ENCODE peak calls at places on chromosomes 13 and 19, in seven cellular contexts. One of them, this sample, is unnamed.
A peak's percentile ranks its signal among the peaks of the same experiment; 100 is the strongest.

GRCh38 chr13:86445584-86446140 is 646.4 kb upstream of the SLITRK6 start:
- DNase-seq in HCT116: no peak
- DNase-seq in esophagus squamous epithelium: no peak
- DNase-seq in IMR-90: no peak
- DNase-seq in H1: no peak
- DNase-seq in breast epithelium: no peak
- DNase-seq in suprapubic skin: no peak
- DNase-seq in this sample: no peak

GRCh38 chr19:16330368-16330801 is 5.8 kb downstream of the KLF2 start:
- DNase-seq in HCT116: peak; percentile 88
- DNase-seq in esophagus squamous epithelium: peak; percentile 57
- DNase-seq in IMR-90: peak; percentile 90
- DNase-seq in H1: no peak
- DNase-seq in breast epithelium: no peak
- DNase-seq in suprapubic skin: peak; percentile 91
- DNase-seq in this sample: no peak

GRCh38 chr19:30028992-30029343 is 86.9 kb downstream of the URI1 start:
- DNase-seq in HCT116: no peak
- DNase-seq in esophagus squamous epithelium: no peak
- DNase-seq in IMR-90: no peak
- DNase-seq in H1: no peak
- DNase-seq in breast epithelium: no peak
- DNase-seq in suprapubic skin: no peak
- DNase-seq in this sample: no peak

GRCh38 chr19:34501339-34502320 is 20.1 kb downstream of the WTIP start:
- DNase-seq in HCT116: peak; percentile 69
- DNase-seq in esophagus squamous epithelium: no peak
- DNase-seq in IMR-90: peak; percentile 86
- DNase-seq in H1: peak; percentile 100
- DNase-seq in breast epithelium: peak; percentile 79
- DNase-seq in suprapubic skin: peak; percentile 93
- DNase-seq in this sample: peak; percentile 93

GRCh38 chr13:102651392-102651791 is 43.5 kb downstream of the METTL21C start:
- DNase-seq in HCT116: no peak
- DNase-seq in esophagus squamous epithelium: no peak
- DNase-seq in IMR-90: peak; percentile 61
- DNase-seq in H1: no peak
- DNase-seq in breast epithelium: no peak
- DNase-seq in suprapubic skin: no peak
- DNase-seq in this sample: no peak

GRCh38 chr13:31957772-31958171 is 73.8 kb upstream of the FRY start:
- DNase-seq in HCT116: no peak
- DNase-seq in esophagus squamous epithelium: no peak
- DNase-seq in IMR-90: no peak
- DNase-seq in H1: no peak
- DNase-seq in breast epithelium: no peak
- DNase-seq in suprapubic skin: no peak
- DNase-seq in this sample: no peak

GRCh38 chr13:31116224-31116623 is 45.5 kb downstream of the HSPH1 start:
- DNase-seq in HCT116: no peak
- DNase-seq in esophagus squamous epithelium: no peak
- DNase-seq in IMR-90: no peak
- DNase-seq in H1: no peak
- DNase-seq in breast epithelium: no peak
- DNase-seq in suprapubic skin: no peak
- DNase-seq in this sample: no peak

GRCh38 chr19:2038284-2039081 is 12.6 kb downstream of the MKNK2 start:
- DNase-seq in HCT116: no peak
- DNase-seq in esophagus squamous epithelium: no peak
- DNase-seq in IMR-90: no peak
- DNase-seq in H1: peak; percentile 44
- DNase-seq in breast epithelium: no peak
- DNase-seq in suprapubic skin: peak; percentile 67
- DNase-seq in this sample: no peak

GRCh38 chr19:18464646-18465045 is 26.7 kb upstream of the ISYNA1 start:
- DNase-seq in HCT116: no peak
- DNase-seq in esophagus squamous epithelium: no peak
- DNase-seq in IMR-90: peak; percentile 97
- DNase-seq in H1: no peak
- DNase-seq in breast epithelium: peak; percentile 77
- DNase-seq in suprapubic skin: peak; percentile 91
- DNase-seq in this sample: peak; percentile 76

GRCh38 chr19:5893296-5893903 is 10.2 kb downstream of the NDUFA11 start:
- DNase-seq in HCT116: no peak
- DNase-seq in esophagus squamous epithelium: no peak
- DNase-seq in IMR-90: no peak
- DNase-seq in H1: no peak
- DNase-seq in breast epithelium: no peak
- DNase-seq in suprapubic skin: no peak
- DNase-seq in this sample: no peak
- TF ChIP-seq POLR2A in HCT116: no peak
- TF ChIP-seq POLR2A in esophagus squamous epithelium: no peak
- TF ChIP-seq POLR2A in IMR-90: no peak
- TF ChIP-seq POLR2A in H1: no peak
- TF ChIP-seq POLR2A in breast epithelium: no peak
- TF ChIP-seq POLR2A in suprapubic skin: no peak
- TF ChIP-seq POLR2A in this sample: no peak

GRCh38 chr13:98977568-98978270 is at the start of gene DOCK9:
- DNase-seq in HCT116: no peak
- DNase-seq in esophagus squamous epithelium: no peak
- DNase-seq in IMR-90: peak; percentile 65
- DNase-seq in H1: peak; percentile 55
- DNase-seq in breast epithelium: no peak
- DNase-seq in suprapubic skin: peak; percentile 75
- DNase-seq in this sample: peak; percentile 53

GRCh38 chr13:98974053-98974452 is 3.8 kb downstream of the DOCK9 start:
- DNase-seq in HCT116: no peak
- DNase-seq in esophagus squamous epithelium: no peak
- DNase-seq in IMR-90: no peak
- DNase-seq in H1: no peak
- DNase-seq in breast epithelium: no peak
- DNase-seq in suprapubic skin: no peak
- DNase-seq in this sample: no peak

GRCh38 chr13:98976941-98977340 is 923 bp downstream of the DOCK9 start:
- DNase-seq in HCT116: no peak
- DNase-seq in esophagus squamous epithelium: no peak
- DNase-seq in IMR-90: peak; percentile 12
- DNase-seq in H1: no peak
- DNase-seq in breast epithelium: no peak
- DNase-seq in suprapubic skin: no peak
- DNase-seq in this sample: no peak

GRCh38 chr13:98976338-98976737 is 1.5 kb downstream of the DOCK9 start:
- DNase-seq in HCT116: no peak
- DNase-seq in esophagus squamous epithelium: no peak
- DNase-seq in IMR-90: peak; percentile 53
- DNase-seq in H1: no peak
- DNase-seq in breast epithelium: no peak
- DNase-seq in suprapubic skin: no peak
- DNase-seq in this sample: no peak

GRCh38 chr13:98975822-98976261 is 2.0 kb downstream of the DOCK9 start:
- DNase-seq in HCT116: no peak
- DNase-seq in esophagus squamous epithelium: no peak
- DNase-seq in IMR-90: no peak
- DNase-seq in H1: no peak
- DNase-seq in breast epithelium: no peak
- DNase-seq in suprapubic skin: no peak
- DNase-seq in this sample: no peak
- H3K27ac ChIP-seq in HCT116: no peak overlapping the region
- H3K27ac ChIP-seq in esophagus squamous epithelium: peak overlapping the region; percentile 62
- H3K27ac ChIP-seq in IMR-90: no peak overlapping the region
- H3K27ac ChIP-seq in H1: no peak overlapping the region
- H3K27ac ChIP-seq in breast epithelium: peak overlapping the region; percentile 67
- H3K27ac ChIP-seq in suprapubic skin: peak overlapping the region; percentile 75
- H3K27ac ChIP-seq in this sample: peak overlapping the region; percentile 88

GRCh38 chr13:109287553-109287952 is 498.8 kb downstream of the IRS2 start:
- DNase-seq in HCT116: no peak
- DNase-seq in esophagus squamous epithelium: no peak
- DNase-seq in IMR-90: no peak
- DNase-seq in H1: no peak
- DNase-seq in breast epithelium: no peak
- DNase-seq in suprapubic skin: no peak
- DNase-seq in this sample: no peak

GRCh38 chr13:109285586-109285985 is 500.8 kb downstream of the IRS2 start:
- DNase-seq in HCT116: no peak
- DNase-seq in esophagus squamous epithelium: no peak
- DNase-seq in IMR-90: no peak
- DNase-seq in H1: no peak
- DNase-seq in breast epithelium: no peak
- DNase-seq in suprapubic skin: no peak
- DNase-seq in this sample: no peak

GRCh38 chr13:109293166-109293565 is 493.2 kb downstream of the IRS2 start:
- DNase-seq in HCT116: no peak
- DNase-seq in esophagus squamous epithelium: no peak
- DNase-seq in IMR-90: no peak
- DNase-seq in H1: no peak
- DNase-seq in breast epithelium: no peak
- DNase-seq in suprapubic skin: no peak
- DNase-seq in this sample: no peak

DNA sequence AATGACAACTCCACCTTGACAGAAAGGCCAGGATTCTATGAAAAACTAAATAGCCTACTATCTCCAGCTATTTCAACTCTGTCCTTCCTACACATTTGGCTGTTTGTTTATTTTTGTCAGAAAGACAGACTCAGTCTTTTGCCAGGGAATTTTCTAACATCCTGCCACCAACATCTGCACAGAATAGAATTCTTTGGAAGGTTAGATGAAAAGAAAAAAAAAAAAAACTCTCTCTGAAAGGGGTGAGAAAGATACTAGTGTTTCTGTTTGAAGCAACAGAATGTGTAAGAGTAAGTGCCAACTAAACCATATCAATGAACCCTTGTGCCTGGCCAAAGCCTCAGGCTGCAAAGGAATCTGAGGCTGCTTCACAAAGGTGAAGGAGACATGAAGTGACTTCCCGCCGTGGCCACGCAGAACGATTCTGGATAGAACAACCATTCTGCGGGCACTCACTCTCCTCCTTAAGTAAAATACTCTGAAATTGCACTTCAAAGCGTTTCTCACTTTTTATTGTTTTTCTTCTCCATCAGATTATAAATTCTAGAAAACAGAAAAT is 498.2 kb downstream of the IRS2 start:
- DNase-seq in HCT116: no peak
- DNase-seq in esophagus squamous epithelium: no peak
- DNase-seq in IMR-90: peak; percentile 25
- DNase-seq in H1: no peak
- DNase-seq in breast epithelium: peak; percentile 20
- DNase-seq in suprapubic skin: no peak
- DNase-seq in this sample: no peak
- TF ChIP-seq POLR2A in HCT116: no peak
- TF ChIP-seq POLR2A in esophagus squamous epithelium: no peak
- TF ChIP-seq POLR2A in IMR-90: no peak
- TF ChIP-seq POLR2A in H1: no peak
- TF ChIP-seq POLR2A in breast epithelium: no peak
- TF ChIP-seq POLR2A in suprapubic skin: no peak
- TF ChIP-seq POLR2A in this sample: no peak

GRCh38 chr19:46975011-46975917 is 44.4 kb upstream of the NPAS1 start:
- DNase-seq in HCT116: no peak
- DNase-seq in esophagus squamous epithelium: no peak
- DNase-seq in IMR-90: no peak
- DNase-seq in H1: no peak
- DNase-seq in breast epithelium: no peak
- DNase-seq in suprapubic skin: no peak
- DNase-seq in this sample: no peak

GRCh38 chr19:46976845-46977320 is 42.8 kb upstream of the NPAS1 start:
- DNase-seq in HCT116: no peak
- DNase-seq in esophagus squamous epithelium: no peak
- DNase-seq in IMR-90: peak; percentile 55
- DNase-seq in H1: no peak
- DNase-seq in breast epithelium: no peak
- DNase-seq in suprapubic skin: peak; percentile 82
- DNase-seq in this sample: no peak

GRCh38 chr19:46977548-46977947 is 42.1 kb upstream of the NPAS1 start:
- DNase-seq in HCT116: no peak
- DNase-seq in esophagus squamous epithelium: no peak
- DNase-seq in IMR-90: no peak
- DNase-seq in H1: no peak
- DNase-seq in breast epithelium: no peak
- DNase-seq in suprapubic skin: no peak
- DNase-seq in this sample: no peak

GRCh38 chr19:46974181-46974580 is 45.5 kb upstream of the NPAS1 start:
- DNase-seq in HCT116: no peak
- DNase-seq in esophagus squamous epithelium: no peak
- DNase-seq in IMR-90: no peak
- DNase-seq in H1: no peak
- DNase-seq in breast epithelium: no peak
- DNase-seq in suprapubic skin: no peak
- DNase-seq in this sample: no peak

GRCh38 chr19:46975918-46976782 is 43.5 kb upstream of the NPAS1 start:
- DNase-seq in HCT116: peak; percentile 3
- DNase-seq in esophagus squamous epithelium: no peak
- DNase-seq in IMR-90: peak; percentile 93
- DNase-seq in H1: peak; percentile 62
- DNase-seq in breast epithelium: peak; percentile 92
- DNase-seq in suprapubic skin: peak; percentile 97
- DNase-seq in this sample: peak; percentile 90
- H3K27ac ChIP-seq in HCT116: peak overlapping the region; percentile 45
- H3K27ac ChIP-seq in esophagus squamous epithelium: peak overlapping the region; percentile 84
- H3K27ac ChIP-seq in IMR-90: peak overlapping the region; percentile 79
- H3K27ac ChIP-seq in H1: peak overlapping the region; percentile 71
- H3K27ac ChIP-seq in breast epithelium: peak overlapping the region; percentile 80
- H3K27ac ChIP-seq in suprapubic skin: peak overlapping the region; percentile 74
- H3K27ac ChIP-seq in this sample: peak overlapping the region; percentile 35

DNA sequence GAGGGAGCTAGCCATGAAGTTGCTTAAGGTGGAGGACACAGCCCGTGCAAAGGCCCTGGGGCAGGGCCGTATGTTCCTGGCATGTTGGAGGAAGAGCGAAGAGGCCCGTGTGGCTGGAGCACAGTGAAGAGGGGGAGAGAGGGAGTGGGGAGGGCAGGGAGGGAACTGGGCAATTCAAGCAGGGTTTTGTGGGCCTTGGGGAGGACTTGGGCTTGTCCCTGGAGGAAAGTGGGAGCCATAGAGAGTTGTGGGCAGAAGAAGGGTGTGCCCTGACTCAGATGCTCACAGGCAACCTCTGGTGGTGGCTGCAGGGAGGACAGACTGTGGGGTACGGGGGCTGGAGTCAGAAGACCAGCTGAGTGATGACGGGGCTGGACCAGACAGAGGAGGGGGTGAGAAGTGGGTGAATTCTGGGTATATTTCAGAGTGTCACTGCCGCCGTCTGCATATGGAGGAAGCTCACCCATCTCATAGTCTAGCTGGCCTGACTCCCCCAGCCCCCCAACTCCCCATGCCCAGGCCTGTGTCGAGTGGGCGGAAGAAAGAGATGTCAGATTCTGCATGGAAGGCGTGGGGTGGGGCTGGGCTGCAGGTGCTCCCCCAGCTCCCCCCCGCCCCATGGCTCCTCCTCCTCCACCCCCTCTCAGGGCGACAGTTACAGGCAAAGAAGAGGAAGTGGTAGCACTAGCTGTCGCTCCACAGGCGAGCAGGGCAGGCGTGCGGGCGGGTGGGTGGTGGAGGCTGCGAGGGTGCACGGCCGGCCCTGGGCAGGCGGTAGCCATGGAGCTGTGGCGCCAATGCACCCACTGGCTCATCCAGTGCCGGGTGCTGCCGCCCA is at the start of gene VAV1:
- DNase-seq in HCT116: no peak
- DNase-seq in esophagus squamous epithelium: peak; percentile 55
- DNase-seq in IMR-90: no peak
- DNase-seq in H1: no peak
- DNase-seq in breast epithelium: no peak
- DNase-seq in suprapubic skin: peak; percentile 75
- DNase-seq in this sample: no peak
- TF ChIP-seq POLR2A in HCT116: no peak
- TF ChIP-seq POLR2A in esophagus squamous epithelium: no peak
- TF ChIP-seq POLR2A in IMR-90: no peak
- TF ChIP-seq POLR2A in H1: no peak
- TF ChIP-seq POLR2A in breast epithelium: no peak
- TF ChIP-seq POLR2A in suprapubic skin: no peak
- TF ChIP-seq POLR2A in this sample: no peak

GRCh38 chr13:110353339-110353977 is 46.4 kb downstream of the COL4A2 start:
- DNase-seq in HCT116: no peak
- DNase-seq in esophagus squamous epithelium: no peak
- DNase-seq in IMR-90: no peak
- DNase-seq in H1: no peak
- DNase-seq in breast epithelium: no peak
- DNase-seq in suprapubic skin: no peak
- DNase-seq in this sample: no peak
- H3K27ac ChIP-seq in HCT116: no peak overlapping the region
- H3K27ac ChIP-seq in esophagus squamous epithelium: peak overlapping the region; percentile 45
- H3K27ac ChIP-seq in IMR-90: no peak overlapping the region
- H3K27ac ChIP-seq in H1: no peak overlapping the region
- H3K27ac ChIP-seq in breast epithelium: no peak overlapping the region
- H3K27ac ChIP-seq in suprapubic skin: no peak overlapping the region
- H3K27ac ChIP-seq in this sample: no peak overlapping the region

This sample was measured in tibial nerve.